ENCODE peak calls at places on chromosomes 7 and 10, in seven cellular contexts. One of them, this sample, is unnamed.

GRCh38 chr7:106571563-106571962 is 89.4 kb downstream of the CCDC71L start:
- DNase-seq in brain microvascular endothelial cell: no peak
- DNase-seq in stimulated activated CD8-positive, alpha-beta memory T cell treated with anti-CD3 and anti-CD28 coated beads, Interleukin-15, amount 100 ng/mL, for 4 hours: no peak
- DNase-seq in heart left ventricle: no peak
- DNase-seq in NCI-H345: no peak
- DNase-seq in activated effector memory CD4-positive, alpha-beta T cell treated with Interleukin-2 at 50 U/mL for 16 hours: no peak
- DNase-seq in amniotic epithelial cell: no peak
- DNase-seq in this sample: no peak

GRCh38 chr7:43071604-43072003 is 40.8 kb upstream of the HECW1 start:
- DNase-seq in brain microvascular endothelial cell: no peak
- DNase-seq in stimulated activated CD8-positive, alpha-beta memory T cell treated with anti-CD3 and anti-CD28 coated beads, Interleukin-15, amount 100 ng/mL, for 4 hours: no peak
- DNase-seq in heart left ventricle: no peak
- DNase-seq in NCI-H345: no peak
- DNase-seq in activated effector memory CD4-positive, alpha-beta T cell treated with Interleukin-2 at 50 U/mL for 16 hours: no peak
- DNase-seq in amniotic epithelial cell: peak; percentile 7
- DNase-seq in this sample: peak; percentile 21

GRCh38 chr7:103142494-103142893 is 6.4 kb downstream of the NAPEPLD start:
- DNase-seq in brain microvascular endothelial cell: no peak
- DNase-seq in stimulated activated CD8-positive, alpha-beta memory T cell treated with anti-CD3 and anti-CD28 coated beads, Interleukin-15, amount 100 ng/mL, for 4 hours: no peak
- DNase-seq in heart left ventricle: no peak
- DNase-seq in NCI-H345: no peak
- DNase-seq in activated effector memory CD4-positive, alpha-beta T cell treated with Interleukin-2 at 50 U/mL for 16 hours: no peak
- DNase-seq in amniotic epithelial cell: no peak
- DNase-seq in this sample: no peak

GRCh38 chr10:128721851-128722250 is 595.6 kb upstream of the MKI67 start:
- DNase-seq in brain microvascular endothelial cell: no peak
- DNase-seq in stimulated activated CD8-positive, alpha-beta memory T cell treated with anti-CD3 and anti-CD28 coated beads, Interleukin-15, amount 100 ng/mL, for 4 hours: no peak
- DNase-seq in heart left ventricle: no peak
- DNase-seq in NCI-H345: no peak
- DNase-seq in activated effector memory CD4-positive, alpha-beta T cell treated with Interleukin-2 at 50 U/mL for 16 hours: no peak
- DNase-seq in amniotic epithelial cell: no peak
- DNase-seq in this sample: no peak

GRCh38 chr7:44163591-44163990 is 22.5 kb upstream of the MYL7 start:
- DNase-seq in brain microvascular endothelial cell: peak; percentile 71
- DNase-seq in stimulated activated CD8-positive, alpha-beta memory T cell treated with anti-CD3 and anti-CD28 coated beads, Interleukin-15, amount 100 ng/mL, for 4 hours: no peak
- DNase-seq in heart left ventricle: no peak
- DNase-seq in NCI-H345: no peak
- DNase-seq in activated effector memory CD4-positive, alpha-beta T cell treated with Interleukin-2 at 50 U/mL for 16 hours: no peak
- DNase-seq in amniotic epithelial cell: peak; percentile 94
- DNase-seq in this sample: peak; percentile 88

GRCh38 chr10:130416334-130416950 is 280.3 kb downstream of the GLRX3 start:
- DNase-seq in brain microvascular endothelial cell: no peak
- DNase-seq in stimulated activated CD8-positive, alpha-beta memory T cell treated with anti-CD3 and anti-CD28 coated beads, Interleukin-15, amount 100 ng/mL, for 4 hours: no peak
- DNase-seq in heart left ventricle: no peak
- DNase-seq in NCI-H345: no peak
- DNase-seq in activated effector memory CD4-positive, alpha-beta T cell treated with Interleukin-2 at 50 U/mL for 16 hours: no peak
- DNase-seq in amniotic epithelial cell: no peak
- DNase-seq in this sample: peak; percentile 16

GRCh38 chr10:30518907-30519306 is 84.9 kb downstream of the MAP3K8 start:
- DNase-seq in brain microvascular endothelial cell: no peak
- DNase-seq in stimulated activated CD8-positive, alpha-beta memory T cell treated with anti-CD3 and anti-CD28 coated beads, Interleukin-15, amount 100 ng/mL, for 4 hours: no peak
- DNase-seq in heart left ventricle: no peak
- DNase-seq in NCI-H345: no peak
- DNase-seq in activated effector memory CD4-positive, alpha-beta T cell treated with Interleukin-2 at 50 U/mL for 16 hours: no peak
- DNase-seq in amniotic epithelial cell: no peak
- DNase-seq in this sample: no peak

GRCh38 chr7:115654384-115655181 is 376.0 kb downstream of the TFEC start:
- DNase-seq in brain microvascular endothelial cell: peak; percentile 12
- DNase-seq in stimulated activated CD8-positive, alpha-beta memory T cell treated with anti-CD3 and anti-CD28 coated beads, Interleukin-15, amount 100 ng/mL, for 4 hours: no peak
- DNase-seq in heart left ventricle: no peak
- DNase-seq in NCI-H345: no peak
- DNase-seq in activated effector memory CD4-positive, alpha-beta T cell treated with Interleukin-2 at 50 U/mL for 16 hours: no peak
- DNase-seq in amniotic epithelial cell: no peak
- DNase-seq in this sample: no peak

GRCh38 chr10:67884842-67885680 is 605 bp downstream of the SIRT1 start:
- DNase-seq in brain microvascular endothelial cell: peak; percentile 45
- DNase-seq in stimulated activated CD8-positive, alpha-beta memory T cell treated with anti-CD3 and anti-CD28 coated beads, Interleukin-15, amount 100 ng/mL, for 4 hours: peak; percentile 44
- DNase-seq in heart left ventricle: peak; percentile 91
- DNase-seq in NCI-H345: peak; percentile 62
- DNase-seq in activated effector memory CD4-positive, alpha-beta T cell treated with Interleukin-2 at 50 U/mL for 16 hours: peak; percentile 72
- DNase-seq in amniotic epithelial cell: peak; percentile 67
- DNase-seq in this sample: peak; percentile 86

GRCh38 chr7:134435161-134435920 is 23.6 kb downstream of the AKR1B1 start:
- DNase-seq in brain microvascular endothelial cell: peak; percentile 46
- DNase-seq in stimulated activated CD8-positive, alpha-beta memory T cell treated with anti-CD3 and anti-CD28 coated beads, Interleukin-15, amount 100 ng/mL, for 4 hours: no peak
- DNase-seq in heart left ventricle: no peak
- DNase-seq in NCI-H345: no peak
- DNase-seq in activated effector memory CD4-positive, alpha-beta T cell treated with Interleukin-2 at 50 U/mL for 16 hours: no peak
- DNase-seq in amniotic epithelial cell: peak; percentile 95
- DNase-seq in this sample: no peak

GRCh38 chr7:68770649-68771048 is 827.6 kb upstream of the AUTS2 start:
- DNase-seq in brain microvascular endothelial cell: no peak
- DNase-seq in stimulated activated CD8-positive, alpha-beta memory T cell treated with anti-CD3 and anti-CD28 coated beads, Interleukin-15, amount 100 ng/mL, for 4 hours: no peak
- DNase-seq in heart left ventricle: peak; percentile 85
- DNase-seq in NCI-H345: peak; percentile 97
- DNase-seq in activated effector memory CD4-positive, alpha-beta T cell treated with Interleukin-2 at 50 U/mL for 16 hours: no peak
- DNase-seq in amniotic epithelial cell: no peak
- DNase-seq in this sample: no peak